ENCODE peak calls at places on chromosome 5, in four cellular contexts. V is ascending aorta, C is kidney, A is left lung. I is an unnamed sample.
A peak's percentile ranks its signal among the peaks of the same experiment; 100 is the strongest.

GRCh38 chr5:151896041-151896691 is 28.5 kb downstream of the GLRA1 start:
- DNase-seq in V (no peak), C (no peak), A (no peak), I (peak; percentile 85)

GRCh38 chr5:147661576-147661975 is 121.0 kb downstream of the JAKMIP2 start:
- DNase-seq in V (no peak), C (no peak), A (no peak), I (peak; percentile 51)

GRCh38 chr5:75856056-75856455 is 138.8 kb upstream of the POC5 start:
- DNase-seq in V (no peak), C (no peak), A (no peak), I (no peak)

GRCh38 chr5:96783326-96783725 is 24.4 kb downstream of the ERAP1 start:
- DNase-seq in V (no peak), C (no peak), A (no peak), I (no peak)

GRCh38 chr5:140402258-140403074 is 833 bp downstream of the ANKHD1 start:
- DNase-seq in V (no peak), C (no peak), A (peak; percentile 85), I (no peak)

GRCh38 chr5:163880307-163880706 is 374.9 kb downstream of the MAT2B start:
- DNase-seq in V (no peak), C (no peak), A (no peak), I (peak; percentile 75)

GRCh38 chr5:36777105-36777757 is 99.3 kb upstream of the NIPBL start:
- DNase-seq in V (no peak), C (no peak), A (no peak), I (peak; percentile 30)

GRCh38 chr5:65482280-65482726 is 583 bp upstream of the ADAMTS6 start:
- DNase-seq in V (no peak), C (no peak), A (no peak), I (no peak)

GRCh38 chr5:98705841-98706240 is 67.6 kb upstream of the RGMB start:
- DNase-seq in V (no peak), C (no peak), A (no peak), I (no peak)

GRCh38 chr5:143182106-143182505 is 221.4 kb downstream of the NR3C1 start:
- DNase-seq in V (no peak), C (no peak), A (no peak), I (no peak)

GRCh38 chr5:141121985-141122384 is 367 bp downstream of the PCDHB4 start:
- DNase-seq in V (no peak), C (peak; percentile 18), A (no peak), I (no peak)

GRCh38 chr5:133750856-133751255 is 138.5 kb upstream of the FSTL4 start:
- DNase-seq in V (no peak), C (no peak), A (no peak), I (no peak)

GRCh38 chr5:135977375-135977928 is 22.7 kb upstream of the LECT2 start:
- DNase-seq in V (peak; percentile 55), C (peak; percentile 82), A (peak; percentile 95), I (peak; percentile 67)

GRCh38 chr5:141260458-141261237 is 15.5 kb downstream of the PCDHB15 start:
- DNase-seq in V (no peak), C (no peak), A (no peak), I (no peak)

GRCh38 chr5:56356876-56357160 is 123.7 kb upstream of the ANKRD55 start:
- DNase-seq in V (no peak), C (no peak), A (no peak), I (no peak)

GRCh38 chr5:180470966-180471582 is 23.1 kb upstream of the CNOT6 start:
- DNase-seq in V (no peak), C (no peak), A (peak; percentile 86), I (no peak)

GRCh38 chr5:162444129-162444762 is 376.7 kb downstream of the GABRG2 start:
- DNase-seq in V (no peak), C (no peak), A (peak; percentile 27), I (no peak)

GRCh38 chr5:61334224-61335196 is 2.5 kb downstream of the ZSWIM6 start:
- DNase-seq in V (no peak), C (no peak), A (no peak), I (peak; percentile 52)

GRCh38 chr5:150034677-150035076 is 34.1 kb downstream of the HMGXB3 start:
- DNase-seq in V (no peak), C (no peak), A (no peak), I (no peak)

GRCh38 chr5:111585946-111586345 is 73.6 kb upstream of the STARD4 start:
- DNase-seq in V (no peak), C (no peak), A (no peak), I (no peak)

GRCh38 chr5:178419651-178420050 is 170.5 kb downstream of the COL23A1 start:
- DNase-seq in V (no peak), C (peak; percentile 27), A (no peak), I (no peak)

GRCh38 chr5:53478411-53479044 is 1.9 kb upstream of the FST start:
- DNase-seq in V (no peak), C (peak; percentile 75), A (peak; percentile 81), I (no peak)

GRCh38 chr5:14267166-14267838 is 124.2 kb downstream of the TRIO start:
- DNase-seq in V (no peak), C (no peak), A (peak; percentile 66), I (no peak)

GRCh38 chr5:174837919-174838902 is 113.8 kb downstream of the MSX2 start:
- DNase-seq in V (no peak), C (no peak), A (no peak), I (no peak)

GRCh38 chr5:3011764-3012017 is 260.2 kb upstream of the IRX2 start:
- DNase-seq in V (no peak), C (no peak), A (no peak), I (no peak)

GRCh38 chr5:173764321-173765029 is 123.7 kb upstream of the CPEB4 start:
- DNase-seq in V (peak; percentile 70), C (peak; percentile 94), A (peak; percentile 90), I (peak; percentile 99)

GRCh38 chr5:5025774-5026406 is 114.2 kb upstream of the ADAMTS16 start:
- DNase-seq in V (no peak), C (no peak), A (no peak), I (no peak)

GRCh38 chr5:976849-977751 is 31.5 kb upstream of the NKD2 start:
- DNase-seq in V (no peak), C (no peak), A (peak; percentile 72), I (no peak)

GRCh38 chr5:74993743-74994142 is 58.6 kb downstream of the GCNT4 start:
- DNase-seq in V (no peak), C (no peak), A (no peak), I (no peak)

GRCh38 chr5:78360674-78361225 is 333 bp downstream of the SCAMP1 start:
- DNase-seq in V (no peak), C (peak; percentile 90), A (peak; percentile 91), I (no peak)

GRCh38 chr5:98954392-98955028 is 25.7 kb upstream of the CHD1 start:
- DNase-seq in V (no peak), C (no peak), A (no peak), I (no peak)

GRCh38 chr5:83029912-83030311 is 47.3 kb downstream of the TMEM167A start:
- DNase-seq in V (no peak), C (no peak), A (no peak), I (no peak)

GRCh38 chr5:148924817-148925216 is 98.4 kb downstream of the ADRB2 start:
- DNase-seq in V (no peak), C (no peak), A (no peak), I (no peak)

GRCh38 chr5:146052780-146053179 is 52.6 kb downstream of the PLAC8L1 start:
- DNase-seq in V (no peak), C (no peak), A (no peak), I (no peak)
- TF ChIP-seq CTCF in V (no peak), C (peak; percentile 6), A (no peak), I (peak; percentile 58)

GRCh38 chr5:176647870-176648466 is 684 bp downstream of the TSPAN17 start:
- DNase-seq in V (no peak), C (peak; percentile 85), A (peak; percentile 84), I (no peak)

GRCh38 chr5:176650354-176650884 is 3.1 kb downstream of the TSPAN17 start:
- DNase-seq in V (no peak), C (no peak), A (no peak), I (no peak)

GRCh38 chr5:176647030-176647869 is at the start of gene TSPAN17:
- DNase-seq in V (peak; percentile 98), C (peak; percentile 100), A (peak; percentile 100), I (peak; percentile 88)

GRCh38 chr5:176646707-176647029 is 616 bp upstream of the TSPAN17 start:
- DNase-seq in V (no peak), C (no peak), A (peak; percentile 80), I (no peak)

DNA sequence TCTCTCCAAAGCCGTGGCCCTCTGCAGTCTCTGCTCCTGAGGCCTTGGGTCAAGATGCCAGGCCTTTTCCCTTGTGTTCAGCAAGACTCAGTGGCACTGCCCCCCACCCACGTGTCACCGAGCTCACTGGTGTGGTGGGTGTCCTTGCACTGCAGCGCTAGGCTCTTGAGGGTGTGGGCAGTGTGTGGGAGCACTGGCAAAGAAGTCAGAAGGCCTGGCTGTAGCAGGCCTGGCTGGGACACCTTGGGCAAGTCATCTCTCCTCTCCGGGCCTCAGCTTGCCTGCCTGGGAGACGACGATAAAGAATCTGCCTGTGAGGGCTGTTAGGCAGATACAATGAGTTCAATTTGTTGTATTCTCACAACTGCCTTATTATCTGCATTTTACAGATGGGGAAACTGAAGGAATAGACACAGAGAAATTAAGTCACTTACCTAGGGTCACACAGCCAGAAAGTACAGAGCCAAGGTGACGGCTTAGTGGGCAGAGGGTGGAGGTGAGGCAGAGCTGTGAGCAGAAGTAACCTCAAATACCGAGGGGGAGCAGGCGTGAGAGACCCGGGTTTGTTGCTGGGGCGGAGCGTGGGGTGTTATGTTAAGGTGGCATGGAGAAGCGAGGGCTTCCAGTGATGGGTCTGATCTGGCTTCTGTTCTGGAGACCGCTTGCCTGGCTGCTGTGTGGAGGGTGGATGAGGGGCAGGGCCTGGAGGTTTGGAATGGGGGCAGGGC is 1.3 kb downstream of the TSPAN17 start:
- DNase-seq in V (no peak), C (peak; percentile 52), A (no peak), I (no peak)
- H3K4me3 ChIP-seq in V (peak overlapping the region; percentile 75), C (peak overlapping the region; percentile 64), A (peak overlapping the region; percentile 72), I (peak overlapping the region; percentile 81)

GRCh38 chr5:71834575-71834974 is 115.5 kb downstream of the CARTPT start:
- DNase-seq in V (no peak), C (no peak), A (no peak), I (no peak)

GRCh38 chr5:71838286-71838685 is 119.2 kb downstream of the CARTPT start:
- DNase-seq in V (no peak), C (no peak), A (no peak), I (no peak)

GRCh38 chr5:71836084-71836483 is 117.0 kb downstream of the CARTPT start:
- DNase-seq in V (no peak), C (no peak), A (no peak), I (no peak)

GRCh38 chr5:71839049-71839834 is 120.2 kb downstream of the CARTPT start:
- DNase-seq in V (no peak), C (no peak), A (no peak), I (no peak)

DNA sequence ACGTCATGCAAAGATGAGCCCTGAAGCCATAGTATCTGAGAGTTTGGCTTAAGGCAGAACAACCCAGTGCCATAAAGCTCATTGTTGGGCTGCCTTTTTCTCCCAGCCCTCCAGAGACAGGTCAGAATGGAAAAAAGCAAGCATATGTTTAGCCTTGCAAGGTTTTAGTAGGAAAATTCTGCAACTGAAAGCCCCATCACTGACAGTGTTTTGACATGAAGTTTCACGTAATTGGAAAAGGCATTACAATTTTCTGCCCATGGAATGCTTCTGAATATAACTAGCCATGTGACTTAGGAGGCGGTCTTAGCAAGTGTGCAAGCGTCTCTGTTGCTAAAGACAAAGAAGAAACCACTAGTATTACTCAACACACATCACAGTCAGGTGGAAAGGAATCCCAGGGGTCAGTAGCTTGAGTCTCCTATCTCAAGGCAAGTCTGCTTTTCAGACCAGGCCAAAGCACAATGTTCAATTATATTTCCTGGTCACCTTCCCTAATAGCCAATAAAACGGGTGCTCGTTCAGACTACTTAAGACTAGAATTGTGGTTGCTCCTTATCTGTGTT is 117.6 kb downstream of the CARTPT start:
- DNase-seq in V (no peak), C (no peak), A (no peak), I (peak; percentile 12)
- TF ChIP-seq CTCF in V (no peak), C (no peak), A (no peak), I (no peak)

GRCh38 chr5:10537614-10538013 is 26.3 kb upstream of the ANKRD33B start:
- DNase-seq in V (no peak), C (peak; percentile 62), A (no peak), I (no peak)
- H3K4me3 ChIP-seq in V (peak overlapping the region; percentile 44), C (no peak overlapping the region), A (no peak overlapping the region), I (no peak overlapping the region)